ENCODE peak calls at places on chromosomes 4 and X, in seven cellular contexts. F is breast epithelium, X is neural progenitor cell, M is prostate gland, A is fibroblast of pulmonary artery, G is dorsolateral prefrontal cortex, L is fibroblast of mammary gland. D is an unnamed sample.

GRCh38 chr4:12446650-12447049 is 1018.0 kb upstream of the HS3ST1 start:
- DNase-seq in X (no peak), F (no peak), M (no peak), A (peak; percentile 31), G (no peak), L (no peak), D (peak; percentile 4)

GRCh38 chr4:83581411-83582288 is 45.7 kb downstream of the GPAT3 start:
- DNase-seq in M (no peak), L (no peak), X (no peak), G (no peak), F (no peak), A (no peak), D (no peak)

GRCh38 chr4:70741872-70742271 is 20.1 kb downstream of the RUFY3 start:
- DNase-seq in L (no peak), A (no peak), G (no peak), M (no peak), F (no peak), X (no peak), D (peak; percentile 43)

GRCh38 chr4:10688022-10688421 is 3.5 kb upstream of the CLNK start:
- DNase-seq in M (no peak), G (no peak), X (no peak), A (no peak), F (no peak), L (no peak), D (no peak)

GRCh38 chr4:138757432-138757831 is 258.1 kb upstream of the NOCT start:
- DNase-seq in F (no peak), L (no peak), G (no peak), M (no peak), A (no peak), X (no peak), D (no peak)

GRCh38 chrX:65879977-65880799 is 159.7 kb downstream of the VSIG4 start:
- DNase-seq in M (no peak), X (no peak), G (no peak), A (no peak), L (no peak), F (no peak), D (no peak)

GRCh38 chr4:8067945-8068894 is 90.4 kb downstream of the ABLIM2 start:
- DNase-seq in M (no peak), F (no peak), A (no peak), L (no peak), X (no peak), G (no peak), D (no peak)

GRCh38 chrX:53074987-53075386 is 7.2 kb upstream of the TSPYL2 start:
- DNase-seq in F (no peak), A (no peak), L (no peak), M (no peak), X (peak; percentile 8), G (no peak), D (no peak)

GRCh38 chrX:87583679-87584078 is 66.1 kb downstream of the KLHL4 start:
- DNase-seq in A (peak; percentile 40), G (no peak), L (peak; percentile 39), M (no peak), X (peak; percentile 65), F (no peak), D (peak; percentile 19)
- TF ChIP-seq CTCF in A (peak; percentile 44), G (no peak), L (peak; percentile 55), M (no peak), X (peak; percentile 71), F (no peak), D (peak; percentile 53)

GRCh38 chr4:176953021-176953420 is 160.3 kb upstream of the VEGFC start:
- DNase-seq in M (no peak), G (no peak), F (no peak), A (no peak), L (no peak), X (no peak), D (no peak)

GRCh38 chr4:176945314-176945713 is 152.6 kb upstream of the VEGFC start:
- DNase-seq in M (no peak), A (peak; percentile 44), G (no peak), L (no peak), X (no peak), F (no peak), D (no peak)

GRCh38 chr4:176949022-176949421 is 156.3 kb upstream of the VEGFC start:
- DNase-seq in M (no peak), L (peak; percentile 77), X (no peak), F (no peak), A (peak; percentile 90), G (no peak), D (peak; percentile 31)
- H3K4me3 ChIP-seq in M (no peak overlapping the region), L (no peak overlapping the region), X (no peak overlapping the region), F (no peak overlapping the region), A (no peak overlapping the region), G (no peak overlapping the region), D (no peak overlapping the region)

DNA sequence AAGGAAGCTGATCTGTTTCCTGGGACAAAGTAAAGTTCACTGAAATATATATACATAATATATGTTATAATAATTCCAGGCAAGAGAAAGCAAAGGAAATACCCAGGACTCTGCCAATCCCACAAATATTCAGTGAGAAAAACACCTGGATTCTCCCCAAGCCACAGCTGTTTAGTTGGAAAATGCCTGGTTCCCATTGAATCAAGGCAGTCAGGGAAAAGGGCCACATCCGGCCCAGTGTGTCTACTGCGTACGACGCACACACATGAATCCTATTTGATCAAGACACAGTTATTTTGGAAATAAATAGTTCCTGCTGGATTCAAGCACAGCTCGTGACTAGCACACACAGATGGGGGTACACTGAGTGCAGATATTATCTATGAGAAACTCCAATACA is 6.3 kb upstream of the DCHS2 start:
- DNase-seq in F (no peak), L (peak; percentile 33), G (no peak), M (no peak), X (no peak), A (no peak), D (peak; percentile 9)
- TF ChIP-seq CTCF in F (no peak), L (no peak), G (no peak), M (no peak), X (no peak), A (no peak), D (no peak)

DNA sequence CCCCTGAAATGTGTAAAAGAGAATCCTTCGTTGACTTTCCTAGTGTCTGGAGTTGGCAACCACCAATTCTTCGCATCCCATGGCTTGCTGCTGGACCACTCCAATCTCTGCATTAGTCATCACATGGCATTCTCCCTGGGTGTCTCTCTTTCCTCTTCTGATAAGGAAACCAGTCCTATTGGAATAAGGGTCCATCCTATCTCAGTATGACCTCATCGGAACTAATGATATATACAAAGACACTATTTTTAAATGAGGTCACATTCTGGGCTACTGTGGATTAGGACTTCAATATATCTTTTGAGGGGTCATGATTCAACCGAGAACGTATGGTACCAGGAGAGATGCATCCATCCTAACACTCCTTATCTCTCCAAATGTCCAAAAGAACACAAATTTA is 259.1 kb upstream of the CPEB2 start:
- DNase-seq in X (no peak), F (no peak), A (no peak), L (no peak), G (no peak), M (no peak), D (no peak)
- H3K4me3 ChIP-seq in X (no peak overlapping the region), F (no peak overlapping the region), A (no peak overlapping the region), L (no peak overlapping the region), G (no peak overlapping the region), M (no peak overlapping the region), D (no peak overlapping the region)

GRCh38 chr4:80070880-80071620 is 2.0 kb downstream of the ANTXR2 start:
- DNase-seq in L (no peak), X (no peak), F (no peak), G (no peak), A (no peak), M (no peak), D (peak; percentile 39)

GRCh38 chr4:80073362-80074008 is 456 bp upstream of the ANTXR2 start:
- DNase-seq in L (no peak), M (no peak), F (no peak), A (no peak), X (no peak), G (no peak), D (no peak)

GRCh38 chr4:80074059-80074458 is 1.0 kb upstream of the ANTXR2 start:
- DNase-seq in X (no peak), G (no peak), F (no peak), M (no peak), A (no peak), L (no peak), D (no peak)

GRCh38 chr4:80071643-80072606 is 1.1 kb downstream of the ANTXR2 start:
- DNase-seq in X (peak; percentile 67), A (peak; percentile 31), F (peak; percentile 52), L (no peak), M (peak; percentile 44), G (peak; percentile 47), D (peak; percentile 46)

DNA sequence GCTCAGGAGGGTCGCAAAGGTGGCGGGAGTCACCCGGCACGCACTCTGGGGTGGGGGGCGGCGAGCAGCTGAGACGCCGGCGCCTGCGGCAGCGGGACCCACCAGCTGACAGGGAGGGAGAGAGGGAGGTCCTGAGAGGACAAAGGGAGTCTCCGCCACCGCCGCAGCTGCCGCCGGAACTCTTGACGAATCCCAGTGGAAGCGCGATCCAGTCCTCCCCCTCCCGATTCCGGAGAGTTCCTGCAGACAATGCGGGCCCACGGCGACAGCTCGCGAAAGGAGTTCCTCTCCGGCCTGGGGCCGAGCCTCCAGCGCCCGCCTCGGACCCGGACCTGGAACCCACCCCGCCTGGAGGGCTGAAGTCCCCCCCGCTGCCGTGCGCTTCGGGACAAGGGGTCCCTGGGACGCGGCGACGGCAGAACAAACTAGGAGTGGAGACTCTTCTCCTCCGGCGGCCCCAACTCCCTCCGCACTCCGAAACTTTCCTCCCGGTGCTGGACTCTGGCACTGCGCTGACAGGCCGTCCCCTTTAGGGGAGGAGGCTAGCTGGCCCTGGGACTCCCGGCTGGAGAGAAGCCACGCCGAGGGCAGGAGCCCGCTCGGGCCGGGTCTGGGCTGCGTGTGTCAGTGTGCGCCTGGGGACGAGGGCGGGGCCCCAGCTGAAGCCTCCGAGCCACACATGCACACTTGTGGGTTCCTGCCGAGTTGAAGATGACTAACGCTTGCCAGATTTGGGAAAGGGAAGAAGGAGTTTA is at the start of gene ANTXR2:
- DNase-seq in G (peak; percentile 70), L (peak; percentile 98), A (peak; percentile 97), F (peak; percentile 79), X (peak; percentile 93), M (peak; percentile 83), D (peak; percentile 98)
- TF ChIP-seq CTCF in G (no peak), L (no peak), A (no peak), F (no peak), X (no peak), M (no peak), D (no peak)

DNA sequence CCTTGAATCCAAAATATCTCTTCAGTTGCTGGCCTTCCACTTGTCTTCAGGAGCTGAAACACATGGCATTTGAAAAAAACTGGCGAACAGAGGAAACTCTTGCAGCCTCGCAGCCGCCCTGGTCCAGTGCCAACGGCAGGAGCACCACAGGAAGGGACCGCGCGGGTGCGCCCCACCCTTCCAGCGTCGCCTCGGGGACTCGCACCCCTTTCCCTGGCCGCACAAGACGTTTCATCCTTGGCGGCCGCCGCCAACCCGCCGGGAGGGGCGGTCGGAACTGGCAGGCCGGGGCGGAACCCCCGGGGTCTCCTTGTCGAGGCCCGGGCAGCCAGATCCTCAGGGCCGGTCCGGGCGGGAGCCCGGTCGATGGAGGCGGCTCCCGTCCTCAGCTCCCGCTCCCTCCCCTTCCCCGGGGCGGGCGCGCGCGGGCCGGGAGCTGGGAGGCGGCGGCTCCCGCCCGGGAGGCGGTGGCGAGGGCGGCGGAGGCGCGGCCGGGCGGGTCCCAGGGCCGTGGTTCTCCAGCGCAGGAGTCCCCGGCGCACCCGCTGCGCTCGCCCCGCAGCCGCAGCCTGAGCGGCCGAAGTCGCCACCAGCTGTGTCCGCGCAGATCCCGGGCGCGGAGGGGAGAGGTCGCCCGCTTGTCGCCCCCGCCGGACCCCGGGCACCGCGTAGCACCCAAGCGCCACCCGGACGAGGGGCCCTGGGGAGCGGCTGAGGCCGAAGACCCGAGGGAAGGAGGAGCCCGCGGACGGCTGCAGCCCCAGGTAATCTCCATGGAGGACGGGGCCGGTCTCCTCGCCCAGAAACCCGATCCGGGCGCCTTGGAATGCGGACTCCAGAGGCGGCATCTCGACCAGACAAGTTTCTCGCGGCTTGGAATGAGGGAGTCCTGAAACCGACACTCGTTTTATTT is 882 bp upstream of the NDST3 start:
- DNase-seq in X (peak; percentile 82), M (peak; percentile 20), F (no peak), A (peak; percentile 25), L (peak; percentile 21), G (peak; percentile 68), D (peak; percentile 13)
- H3K4me3 ChIP-seq in X (peak overlapping the region; percentile 93), M (peak overlapping the region; percentile 28), F (peak overlapping the region; percentile 37), A (peak overlapping the region; percentile 42), L (peak overlapping the region; percentile 33), G (peak overlapping the region; percentile 72), D (peak overlapping the region; percentile 59)